ENCODE peak calls at places on chromosomes 2 and 18, in six cellular contexts. U, G, D, O, Z and S are unnamed samples.

GRCh38 chr2:187138240-187138639 is 289.3 kb upstream of the ZSWIM2 start:
- DNase-seq in U (peak), G (peak), D (peak), O (no peak), Z (peak), S (no peak)

GRCh38 chr2:237529452-237530402 is 36.6 kb upstream of the PRLH start:
- DNase-seq in U (no peak), G (no peak), D (peak), O (no peak), Z (no peak), S (no peak)

GRCh38 chr2:160220545-160221009 is 20.5 kb upstream of the ITGB6 start:
- DNase-seq in U (no peak), G (no peak), D (no peak), O (peak), Z (no peak), S (no peak)

GRCh38 chr2:73759904-73760303 is 20.0 kb downstream of the DUSP11 start:
- DNase-seq in U (no peak), G (no peak), D (no peak), O (no peak), Z (no peak), S (no peak)

GRCh38 chr18:46466236-46467160 is 190.5 kb downstream of the LOXHD1 start:
- DNase-seq in U (peak), G (no peak), D (no peak), O (no peak), Z (no peak), S (no peak)

GRCh38 chr2:122706757-122707223 is 951.3 kb downstream of the TSN start:
- DNase-seq in U (no peak), G (no peak), D (no peak), O (no peak), Z (no peak), S (peak)

GRCh38 chr2:78304678-78305077 is 720.8 kb upstream of the REG3G start:
- DNase-seq in U (no peak), G (no peak), D (no peak), O (no peak), Z (no peak), S (no peak)

GRCh38 chr2:221372156-221372870 is 199.8 kb downstream of the EPHA4 start:
- DNase-seq in U (peak), G (no peak), D (no peak), O (no peak), Z (no peak), S (no peak)

GRCh38 chr2:168705534-168706470 is 96.6 kb upstream of the NOSTRIN start:
- DNase-seq in U (peak), G (no peak), D (peak), O (no peak), Z (no peak), S (no peak)

GRCh38 chr2:30265441-30266015 is 34.2 kb downstream of the LBH start:
- DNase-seq in U (no peak), G (no peak), D (no peak), O (no peak), Z (no peak), S (no peak)

GRCh38 chr18:66495844-66496243 is 108.0 kb downstream of the CDH19 start:
- DNase-seq in U (peak), G (no peak), D (peak), O (no peak), Z (no peak), S (peak)

GRCh38 chr2:73174941-73175662 is 27.3 kb upstream of the NOTO start:
- DNase-seq in U (peak), G (no peak), D (no peak), O (no peak), Z (no peak), S (no peak)

GRCh38 chr18:35641467-35641866 is 59.9 kb downstream of the GALNT1 start:
- DNase-seq in U (no peak), G (no peak), D (no peak), O (no peak), Z (no peak), S (no peak)

GRCh38 chr2:1625281-1626001 is 118.9 kb downstream of the PXDN start:
- DNase-seq in U (no peak), G (peak), D (no peak), O (no peak), Z (peak), S (peak)

GRCh38 chr2:28645553-28645952 is 106.1 kb upstream of the PPP1CB start:
- DNase-seq in U (no peak), G (no peak), D (no peak), O (no peak), Z (no peak), S (no peak)
- H3K4me3 ChIP-seq in U (no peak), G (no peak), D (no peak), O (no peak), Z (no peak), S (no peak)

DNA sequence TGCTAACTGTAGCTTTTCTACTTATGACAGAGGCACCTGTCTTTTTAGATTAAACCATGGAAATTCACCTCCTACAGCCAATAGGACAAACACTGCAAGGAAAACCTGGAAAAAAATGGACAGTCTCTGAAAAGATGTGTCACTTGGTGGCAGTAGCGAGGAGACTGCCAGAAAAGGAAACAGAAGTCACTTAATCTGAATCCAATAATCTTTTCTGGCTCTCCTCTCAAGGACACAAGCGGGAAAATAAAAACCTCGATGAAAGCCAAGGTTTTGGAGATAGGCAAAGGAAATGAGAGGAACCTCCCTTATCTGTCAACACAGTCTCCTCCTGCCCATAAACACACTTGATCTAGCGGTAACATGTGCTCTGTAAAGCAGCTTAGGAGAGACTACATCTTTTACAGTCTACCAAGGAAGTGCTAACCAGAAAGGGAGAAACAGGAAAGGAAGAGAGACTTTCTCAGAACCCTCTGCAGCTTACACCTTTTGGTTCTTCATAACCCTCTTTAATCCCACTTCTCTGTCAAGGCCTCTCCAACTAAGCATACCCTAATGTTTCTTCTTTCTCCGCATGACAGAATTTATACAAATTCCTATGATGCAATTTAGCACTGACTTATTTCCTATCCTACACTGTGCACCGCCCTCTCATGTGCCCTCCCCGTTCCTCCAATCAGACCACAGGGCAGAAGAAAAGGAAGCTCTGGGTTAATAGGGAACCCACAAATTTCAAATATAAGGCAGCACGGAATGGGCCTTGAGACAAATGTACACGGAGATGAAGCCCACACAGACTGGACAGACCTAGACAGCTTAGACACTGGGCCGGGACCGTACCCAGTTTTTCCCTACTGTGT is 52.8 kb downstream of the CLASP1 start:
- DNase-seq in U (peak), G (no peak), D (peak), O (peak), Z (peak), S (peak)
- H3K4me3 ChIP-seq in U (no peak), G (no peak), D (peak), O (no peak), Z (peak), S (no peak)

DNA sequence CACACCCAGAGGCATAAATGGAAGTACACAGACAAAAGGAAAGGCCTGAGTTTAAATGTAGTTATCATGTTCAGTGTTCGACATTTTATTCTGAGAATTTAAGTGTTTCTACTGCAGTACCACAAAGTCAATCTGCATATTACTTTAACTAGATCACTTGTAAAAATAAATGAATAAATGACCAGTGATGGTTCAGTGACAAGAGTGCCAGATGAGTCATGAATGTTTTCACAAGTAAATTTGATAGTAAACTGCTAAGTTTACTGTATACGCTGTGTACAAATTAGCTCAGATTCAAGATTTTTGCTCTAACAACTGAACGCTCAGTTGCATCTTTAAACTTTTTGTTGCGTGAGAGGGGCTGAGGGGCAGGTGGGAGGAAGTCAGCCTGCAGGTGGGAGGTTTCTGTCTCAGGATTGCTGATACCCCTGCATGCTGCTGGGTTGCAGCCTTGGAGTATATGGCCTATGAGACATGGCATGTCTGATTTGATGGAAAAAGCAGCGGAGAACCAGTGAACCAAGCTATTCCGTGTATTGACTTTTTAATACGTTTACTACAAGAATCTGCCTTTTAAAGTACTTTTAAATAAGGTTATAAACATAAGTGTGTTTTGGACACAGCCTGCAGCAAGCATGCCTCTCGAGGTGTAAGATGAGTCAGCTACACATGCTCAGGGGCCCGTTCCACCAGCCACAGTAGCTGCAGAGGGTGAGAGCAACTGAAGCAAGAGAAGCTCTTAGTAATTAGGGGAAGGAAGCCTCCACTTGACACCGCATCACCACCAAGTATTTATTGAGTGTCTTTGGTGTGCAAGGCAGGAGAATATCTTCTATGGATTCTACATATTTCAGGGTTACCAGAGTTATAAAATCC is 245.1 kb downstream of the NEDD4L start:
- DNase-seq in U (peak), G (no peak), D (no peak), O (no peak), Z (peak), S (peak)
- H3K4me3 ChIP-seq in U (no peak), G (no peak), D (no peak), O (no peak), Z (no peak), S (no peak)

GRCh38 chr2:182999348-183000028 is 38.8 kb downstream of the NCKAP1 start:
- DNase-seq in U (no peak), G (no peak), D (no peak), O (no peak), Z (no peak), S (no peak)
- H3K4me3 ChIP-seq in U (no peak), G (no peak), D (no peak), O (no peak), Z (no peak), S (no peak)

GRCh38 chr2:25651782-25652455 is 21.5 kb downstream of the DTNB start:
- DNase-seq in U (peak), G (no peak), D (no peak), O (no peak), Z (no peak), S (no peak)

GRCh38 chr2:25651066-25651465 is 22.3 kb downstream of the DTNB start:
- DNase-seq in U (no peak), G (no peak), D (no peak), O (no peak), Z (no peak), S (no peak)

GRCh38 chr2:25650249-25650648 is 23.1 kb downstream of the DTNB start:
- DNase-seq in U (no peak), G (no peak), D (no peak), O (no peak), Z (no peak), S (no peak)

GRCh38 chr2:25655316-25655715 is 18.1 kb downstream of the DTNB start:
- DNase-seq in U (no peak), G (no peak), D (no peak), O (no peak), Z (no peak), S (no peak)

GRCh38 chr2:25654801-25655200 is 18.6 kb downstream of the DTNB start:
- DNase-seq in U (no peak), G (no peak), D (no peak), O (no peak), Z (no peak), S (no peak)
- H3K4me3 ChIP-seq in U (no peak), G (no peak), D (no peak), O (no peak), Z (no peak), S (no peak)

GRCh38 chr18:5195656-5196055 is 1.4 kb downstream of the AKAIN1 start:
- DNase-seq in U (no peak), G (no peak), D (no peak), O (no peak), Z (no peak), S (no peak)
- H3K4me3 ChIP-seq in U (no peak), G (no peak), D (no peak), O (no peak), Z (no peak), S (no peak)

GRCh38 chr2:144595279-144595678 is 75.4 kb upstream of the ZEB2 start:
- DNase-seq in U (no peak), G (no peak), D (no peak), O (no peak), Z (no peak), S (no peak)

GRCh38 chr2:144598906-144599305 is 79.0 kb upstream of the ZEB2 start:
- DNase-seq in U (no peak), G (no peak), D (no peak), O (no peak), Z (no peak), S (no peak)

GRCh38 chr2:144597894-144598593 is 78.1 kb upstream of the ZEB2 start:
- DNase-seq in U (no peak), G (no peak), D (no peak), O (no peak), Z (no peak), S (no peak)

GRCh38 chr2:144595686-144596073 is 75.8 kb upstream of the ZEB2 start:
- DNase-seq in U (no peak), G (no peak), D (peak), O (no peak), Z (no peak), S (no peak)

GRCh38 chr2:144596074-144596871 is 76.4 kb upstream of the ZEB2 start:
- DNase-seq in U (peak), G (no peak), D (peak), O (no peak), Z (no peak), S (peak)
- H3K4me3 ChIP-seq in U (no peak), G (no peak), D (peak), O (no peak), Z (no peak), S (no peak)

DNA sequence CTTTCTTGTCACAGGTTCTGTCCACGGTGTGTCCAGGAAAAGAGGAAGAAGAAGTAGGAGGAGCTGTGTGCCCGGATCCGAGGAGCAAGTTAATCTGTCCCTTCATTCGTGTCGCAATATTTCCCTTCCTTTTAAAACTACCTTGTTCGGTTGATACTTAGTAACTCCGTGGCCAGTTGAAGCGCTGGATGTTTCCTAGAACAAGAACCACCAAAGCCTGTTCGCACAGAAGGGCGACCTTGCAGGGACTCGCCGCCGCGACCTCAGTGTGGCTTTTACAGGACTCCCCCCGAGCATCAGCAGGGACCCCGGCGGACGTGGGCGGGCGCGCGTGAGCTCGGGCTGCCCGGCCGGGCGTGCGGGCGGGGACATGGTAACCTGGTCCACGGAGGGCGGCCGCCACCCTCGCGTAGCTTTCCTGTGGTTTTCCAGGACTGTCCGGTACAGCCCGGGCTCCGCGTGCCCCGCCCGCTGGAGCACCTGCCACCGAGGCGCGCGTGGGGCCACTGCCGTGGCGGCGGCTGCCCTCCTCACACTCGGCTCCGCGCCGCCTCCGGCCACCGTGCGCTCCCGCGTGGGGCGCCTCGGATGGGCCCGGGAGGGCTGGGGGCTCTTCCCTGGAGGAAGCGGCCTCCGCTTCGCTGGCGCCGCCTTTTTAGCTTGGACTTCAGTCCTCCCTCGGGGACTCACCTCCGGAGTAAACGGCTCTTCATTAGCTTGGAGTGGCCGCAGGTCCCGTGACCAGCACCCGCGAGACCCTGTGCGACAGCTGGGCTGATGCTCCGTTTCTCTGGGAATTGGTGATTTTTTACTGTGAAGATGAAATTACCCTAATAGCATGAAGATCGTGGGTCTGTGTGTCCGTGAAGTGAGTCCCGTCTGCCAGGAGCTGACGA is 9.2 kb upstream of the D2HGDH start:
- DNase-seq in U (no peak), G (no peak), D (no peak), O (no peak), Z (no peak), S (no peak)
- H3K4me3 ChIP-seq in U (no peak), G (no peak), D (no peak), O (no peak), Z (no peak), S (no peak)

GRCh38 chr2:191846787-191847620 is at the start of gene CAVIN2:
- DNase-seq in U (no peak), G (peak), D (no peak), O (peak), Z (peak), S (no peak)
- H3K4me3 ChIP-seq in U (no peak), G (peak), D (no peak), O (peak), Z (peak), S (no peak)

GRCh38 chr18:80173060-80173459 is 64.0 kb downstream of the ADNP2 start:
- DNase-seq in U (no peak), G (no peak), D (no peak), O (no peak), Z (no peak), S (no peak)

GRCh38 chr18:80170395-80171094 is 61.5 kb downstream of the ADNP2 start:
- DNase-seq in U (no peak), G (no peak), D (no peak), O (no peak), Z (no peak), S (no peak)

GRCh38 chr18:80169607-80170006 is 60.5 kb downstream of the ADNP2 start:
- DNase-seq in U (no peak), G (no peak), D (no peak), O (no peak), Z (no peak), S (peak)

GRCh38 chr18:80172056-80172455 is 63.0 kb downstream of the ADNP2 start:
- DNase-seq in U (no peak), G (no peak), D (no peak), O (no peak), Z (no peak), S (no peak)

GRCh38 chr18:80171190-80171872 is 62.3 kb downstream of the ADNP2 start:
- DNase-seq in U (peak), G (peak), D (no peak), O (no peak), Z (no peak), S (no peak)
- H3K4me3 ChIP-seq in U (no peak), G (peak), D (no peak), O (no peak), Z (no peak), S (no peak)